ENCODE peak calls at places on chromosomes 6 and 20, in nine cellular contexts. R is heart left ventricle, C is neural crest cell, O is GM12865, W is psoas muscle, Q is Panc1, Y is A549, U is breast epithelium, L is astrocyte of the spinal cord. M is an unnamed sample.

GRCh38 chr20:48186915-48187314 is 401.6 kb upstream of the SULF2 start:
- DNase-seq in O (no peak), L (no peak), C (no peak), W (no peak), R (no peak), Y (no peak), Q (no peak), U (peak), M (no peak)

GRCh38 chr20:5529331-5530142 is 212.8 kb upstream of the PROKR2 start:
- DNase-seq in Y (peak), Q (peak), W (peak), C (peak), R (peak), U (peak), L (peak), O (peak), M (peak)

GRCh38 chr6:43228951-43229802 is at the start of gene DNPH1:
- DNase-seq in Q (no peak), O (peak), U (peak), C (peak), W (peak), R (peak), Y (peak), L (peak), M (peak)

GRCh38 chr6:122389704-122390103 is 9.7 kb upstream of the HSF2 start:
- DNase-seq in W (no peak), U (no peak), Y (no peak), R (no peak), C (no peak), Q (no peak), L (no peak), O (no peak), M (no peak)

GRCh38 chr20:34970193-34971037 is 14.7 kb downstream of the MYH7B start:
- DNase-seq in U (no peak), W (no peak), Y (no peak), R (no peak), O (no peak), C (no peak), L (no peak), Q (no peak), M (no peak)

GRCh38 chr6:32086661-32087573 is 22.2 kb downstream of the TNXB start:
- DNase-seq in O (peak), L (peak), Q (no peak), Y (no peak), W (no peak), C (no peak), R (no peak), U (no peak), M (no peak)

GRCh38 chr20:29409833-29410804 is 1847.3 kb upstream of the DEFB115 start:
- DNase-seq in C (no peak), R (no peak), U (no peak), Y (no peak), L (no peak), Q (no peak), O (no peak), W (no peak), M (no peak)

GRCh38 chr20:63003546-63003945 is 3.2 kb downstream of the BHLHE23 start:
- DNase-seq in L (no peak), Y (no peak), O (no peak), U (no peak), R (no peak), W (no peak), Q (no peak), C (no peak), M (no peak)

GRCh38 chr6:1312444-1313363 is 806 bp downstream of the FOXQ1 start:
- DNase-seq in W (no peak), R (no peak), Q (no peak), U (no peak), C (no peak), O (no peak), L (peak), Y (peak), M (peak)

GRCh38 chr20:19275630-19276071 is 63.2 kb downstream of the SLC24A3 start:
- DNase-seq in R (peak), U (peak), L (no peak), W (peak), C (no peak), Q (no peak), O (no peak), Y (no peak), M (no peak)

GRCh38 chr6:93779086-93779858 is 359.9 kb upstream of the EPHA7 start:
- DNase-seq in U (no peak), C (no peak), O (no peak), R (peak), Y (peak), W (no peak), Q (no peak), L (peak), M (peak)

GRCh38 chr6:113461153-113461897 is 395.8 kb upstream of the MARCKS start:
- DNase-seq in R (no peak), U (no peak), L (no peak), W (no peak), C (no peak), Y (no peak), O (no peak), Q (no peak), M (no peak)

GRCh38 chr6:28922004-28922840 is 1.6 kb downstream of the TRIM27 start:
- DNase-seq in W (no peak), R (no peak), L (peak), Q (no peak), U (no peak), C (no peak), O (no peak), Y (peak), M (no peak)

GRCh38 chr6:162056061-162056460 is 671.5 kb downstream of the PRKN start:
- DNase-seq in Q (no peak), L (no peak), C (no peak), R (no peak), Y (no peak), O (no peak), U (no peak), W (no peak), M (no peak)
- TF ChIP-seq CTCF in Q (no peak), L (no peak), C (no peak), R (no peak), Y (no peak), O (no peak), U (no peak), W (no peak), M (no peak)

DNA sequence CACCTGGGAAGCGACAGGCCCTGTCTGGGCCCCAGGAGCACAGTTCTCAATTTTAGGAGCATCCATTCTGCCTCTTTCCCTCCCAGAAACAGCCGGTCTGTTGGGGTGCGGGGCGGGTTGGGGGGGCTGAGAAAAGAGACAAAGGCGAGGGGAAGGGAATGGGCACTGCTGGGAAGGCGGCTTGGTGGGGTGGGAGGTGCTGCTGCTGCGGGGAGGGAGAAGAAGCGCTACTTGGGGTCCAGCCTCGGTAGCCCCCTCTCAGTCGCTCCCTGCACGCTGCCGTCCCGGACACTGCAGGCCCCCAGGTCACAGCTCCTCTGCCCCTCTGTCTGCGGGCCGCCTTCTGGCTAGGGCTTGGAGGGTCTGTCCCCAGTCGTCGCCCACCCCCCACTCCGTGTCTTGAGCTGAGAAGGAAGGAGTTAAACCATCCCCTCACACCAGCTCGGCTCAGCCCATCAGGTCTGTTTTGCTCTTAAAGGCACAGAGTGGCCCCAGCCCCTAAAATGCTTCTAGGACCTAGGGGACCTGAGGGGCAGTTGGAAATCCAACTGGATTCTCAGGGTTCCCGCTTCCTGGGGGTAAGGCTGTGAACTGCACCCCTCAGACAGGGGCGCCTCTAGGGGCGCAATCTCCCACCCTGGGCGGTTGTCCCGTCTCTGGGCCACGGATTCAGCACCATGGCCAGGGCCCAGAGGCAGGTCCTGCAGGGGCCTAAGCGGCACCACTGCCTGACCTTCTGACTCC is 740 bp downstream of the GDAP1L1 start:
- DNase-seq in C (peak), R (peak), L (peak), U (no peak), O (peak), Y (peak), W (no peak), Q (no peak), M (peak)
- TF ChIP-seq CTCF in C (peak), R (peak), L (peak), U (no peak), O (peak), Y (peak), W (no peak), Q (no peak), M (peak)

GRCh38 chr6:11366183-11366933 is 133.9 kb upstream of the NEDD9 start:
- DNase-seq in Y (peak), U (no peak), C (no peak), O (peak), Q (no peak), W (no peak), L (no peak), R (no peak), M (no peak)
- TF ChIP-seq CTCF in Y (no peak), U (no peak), C (no peak), O (no peak), Q (no peak), W (no peak), L (no peak), R (no peak), M (no peak)

GRCh38 chr6:108252055-108252454 is 8.8 kb downstream of the SNX3 start:
- DNase-seq in O (no peak), U (no peak), Q (no peak), Y (no peak), R (no peak), W (no peak), L (no peak), C (no peak), M (no peak)

GRCh38 chr6:108254436-108255410 is 6.1 kb downstream of the SNX3 start:
- DNase-seq in O (no peak), U (no peak), Y (no peak), C (no peak), W (no peak), L (no peak), Q (no peak), R (no peak), M (no peak)

GRCh38 chr6:108251252-108251651 is 9.6 kb downstream of the SNX3 start:
- DNase-seq in L (no peak), W (no peak), U (no peak), R (no peak), Y (no peak), C (no peak), O (no peak), Q (no peak), M (no peak)

GRCh38 chr6:108247965-108248536 is 12.8 kb downstream of the SNX3 start:
- DNase-seq in W (no peak), L (no peak), R (no peak), Y (no peak), Q (no peak), C (no peak), O (no peak), U (no peak), M (no peak)

GRCh38 chr6:108250240-108250866 is 10.5 kb downstream of the SNX3 start:
- DNase-seq in Y (peak), C (no peak), Q (no peak), W (no peak), L (peak), O (peak), R (no peak), U (no peak), M (no peak)
- TF ChIP-seq CTCF in Y (peak), C (peak), Q (no peak), W (no peak), L (peak), O (peak), R (no peak), U (no peak), M (peak)

GRCh38 chr6:115972679-115973078 is 88.0 kb downstream of the FRK start:
- DNase-seq in C (no peak), O (peak), W (no peak), R (no peak), U (no peak), Q (no peak), Y (peak), L (no peak), M (no peak)
- TF ChIP-seq CTCF in C (no peak), O (no peak), W (no peak), R (no peak), U (no peak), Q (no peak), Y (no peak), L (no peak), M (no peak)

GRCh38 chr6:45439861-45440388 is 62.2 kb upstream of the SUPT3H start:
- DNase-seq in Y (no peak), L (no peak), W (no peak), O (no peak), R (no peak), U (no peak), Q (no peak), C (no peak), M (no peak)
- TF ChIP-seq CTCF in Y (no peak), L (no peak), W (no peak), O (no peak), R (no peak), U (no peak), Q (no peak), C (no peak), M (no peak)

GRCh38 chr6:156953478-156954146 is 176.4 kb downstream of the ARID1B start:
- DNase-seq in W (no peak), Y (peak), O (no peak), Q (no peak), U (no peak), L (peak), C (peak), R (peak), M (peak)
- TF ChIP-seq CTCF in W (no peak), Y (peak), O (no peak), Q (no peak), U (no peak), L (peak), C (peak), R (peak), M (no peak)

GRCh38 chr6:13336553-13336952 is 8.2 kb upstream of the TBC1D7 start:
- DNase-seq in L (peak), Q (peak), C (peak), R (peak), U (peak), W (peak), Y (peak), O (peak), M (peak)
- TF ChIP-seq CTCF in L (peak), Q (peak), C (peak), R (peak), U (peak), W (peak), Y (peak), O (peak), M (peak)